ENCODE peak calls at places on chromosomes 12 and 14, in seven cellular contexts. One of them, this sample, is unnamed.

GRCh38 chr12:91180577-91180976 is 2.0 kb downstream of the DCN start:
- DNase-seq in Caco-2: no peak
- DNase-seq in psoas muscle: no peak
- DNase-seq in thoracic aorta: no peak
- DNase-seq in DND-41: no peak
- DNase-seq in right lobe of liver: no peak
- DNase-seq in IMR-90: peak; percentile 78
- DNase-seq in this sample: no peak

GRCh38 chr12:51028126-51028810 is 2.1 kb upstream of the SLC11A2 start:
- DNase-seq in DND-41: peak; percentile 33
- DNase-seq in thoracic aorta: no peak
- DNase-seq in Caco-2: peak; percentile 84
- DNase-seq in right lobe of liver: no peak
- DNase-seq in IMR-90: peak; percentile 33
- DNase-seq in psoas muscle: no peak
- DNase-seq in this sample: peak; percentile 28

GRCh38 chr14:51242545-51243490 is 2.8 kb downstream of the TMX1 start:
- DNase-seq in Caco-2: no peak
- DNase-seq in IMR-90: no peak
- DNase-seq in psoas muscle: no peak
- DNase-seq in right lobe of liver: no peak
- DNase-seq in DND-41: peak; percentile 46
- DNase-seq in thoracic aorta: no peak
- DNase-seq in this sample: no peak

GRCh38 chr14:64465856-64466554 is 706 bp downstream of the AKAP5 start:
- DNase-seq in thoracic aorta: no peak
- DNase-seq in right lobe of liver: no peak
- DNase-seq in DND-41: no peak
- DNase-seq in Caco-2: peak; percentile 60
- DNase-seq in IMR-90: peak; percentile 61
- DNase-seq in psoas muscle: no peak
- DNase-seq in this sample: peak; percentile 12

GRCh38 chr12:101995684-101996083 is 66.1 kb downstream of the WASHC3 start:
- DNase-seq in right lobe of liver: no peak
- DNase-seq in IMR-90: no peak
- DNase-seq in thoracic aorta: no peak
- DNase-seq in psoas muscle: no peak
- DNase-seq in Caco-2: no peak
- DNase-seq in DND-41: no peak
- DNase-seq in this sample: no peak

GRCh38 chr14:69284170-69284569 is 24.2 kb downstream of the GALNT16 start:
- DNase-seq in thoracic aorta: no peak
- DNase-seq in right lobe of liver: no peak
- DNase-seq in psoas muscle: no peak
- DNase-seq in DND-41: no peak
- DNase-seq in Caco-2: no peak
- DNase-seq in IMR-90: no peak
- DNase-seq in this sample: no peak

GRCh38 chr12:53825246-53826081 is 73.7 kb upstream of the CISTR start:
- DNase-seq in DND-41: no peak
- DNase-seq in Caco-2: peak; percentile 36
- DNase-seq in psoas muscle: no peak
- DNase-seq in right lobe of liver: peak; percentile 79
- DNase-seq in IMR-90: peak; percentile 22
- DNase-seq in thoracic aorta: no peak
- DNase-seq in this sample: no peak

GRCh38 chr12:32296541-32296940 is 102.8 kb upstream of the FGD4 start:
- DNase-seq in psoas muscle: no peak
- DNase-seq in right lobe of liver: no peak
- DNase-seq in thoracic aorta: no peak
- DNase-seq in Caco-2: no peak
- DNase-seq in DND-41: no peak
- DNase-seq in IMR-90: no peak
- DNase-seq in this sample: no peak

GRCh38 chr14:74302634-74303569 is at the start of gene ABCD4:
- DNase-seq in Caco-2: peak; percentile 96
- DNase-seq in IMR-90: peak; percentile 87
- DNase-seq in DND-41: peak; percentile 88
- DNase-seq in psoas muscle: peak; percentile 96
- DNase-seq in thoracic aorta: peak; percentile 83
- DNase-seq in right lobe of liver: peak; percentile 97
- DNase-seq in this sample: peak; percentile 73

GRCh38 chr14:67883717-67884116 is 64.1 kb downstream of the RAD51B start:
- DNase-seq in psoas muscle: no peak
- DNase-seq in thoracic aorta: no peak
- DNase-seq in IMR-90: peak; percentile 28
- DNase-seq in DND-41: no peak
- DNase-seq in right lobe of liver: no peak
- DNase-seq in Caco-2: no peak
- DNase-seq in this sample: peak; percentile 17

GRCh38 chr14:100687386-100687785 is 39.3 kb upstream of the DLK1 start:
- DNase-seq in DND-41: no peak
- DNase-seq in right lobe of liver: no peak
- DNase-seq in Caco-2: no peak
- DNase-seq in psoas muscle: no peak
- DNase-seq in IMR-90: no peak
- DNase-seq in thoracic aorta: no peak
- DNase-seq in this sample: no peak

GRCh38 chr12:93156091-93156490 is 221.6 kb upstream of the NUDT4 start:
- DNase-seq in psoas muscle: no peak
- DNase-seq in thoracic aorta: no peak
- DNase-seq in DND-41: no peak
- DNase-seq in right lobe of liver: peak; percentile 66
- DNase-seq in IMR-90: no peak
- DNase-seq in Caco-2: no peak
- DNase-seq in this sample: no peak

GRCh38 chr12:1216560-1216959 is 225.5 kb downstream of the ERC1 start:
- DNase-seq in right lobe of liver: no peak
- DNase-seq in Caco-2: no peak
- DNase-seq in psoas muscle: no peak
- DNase-seq in IMR-90: no peak
- DNase-seq in thoracic aorta: no peak
- DNase-seq in DND-41: no peak
- DNase-seq in this sample: no peak

GRCh38 chr14:24806061-24806678 is 172.2 kb upstream of the GZMB start:
- DNase-seq in DND-41: peak; percentile 51
- DNase-seq in Caco-2: peak; percentile 73
- DNase-seq in thoracic aorta: no peak
- DNase-seq in right lobe of liver: peak; percentile 81
- DNase-seq in IMR-90: peak; percentile 45
- DNase-seq in psoas muscle: peak; percentile 68
- DNase-seq in this sample: peak; percentile 38

GRCh38 chr14:88346048-88346639 is 23.1 kb upstream of the KCNK10 start:
- DNase-seq in thoracic aorta: no peak
- DNase-seq in IMR-90: no peak
- DNase-seq in DND-41: no peak
- DNase-seq in psoas muscle: no peak
- DNase-seq in right lobe of liver: no peak
- DNase-seq in Caco-2: no peak
- DNase-seq in this sample: no peak

GRCh38 chr14:37114039-37114438 is 58.4 kb downstream of the SLC25A21 start:
- DNase-seq in psoas muscle: no peak
- DNase-seq in thoracic aorta: no peak
- DNase-seq in right lobe of liver: no peak
- DNase-seq in IMR-90: no peak
- DNase-seq in Caco-2: no peak
- DNase-seq in DND-41: no peak
- DNase-seq in this sample: no peak

GRCh38 chr12:15709524-15709923 is 79.7 kb downstream of the EPS8 start:
- DNase-seq in IMR-90: no peak
- DNase-seq in Caco-2: no peak
- DNase-seq in DND-41: no peak
- DNase-seq in thoracic aorta: no peak
- DNase-seq in right lobe of liver: no peak
- DNase-seq in psoas muscle: no peak
- DNase-seq in this sample: no peak

GRCh38 chr12:31835276-31835882 is 106.6 kb upstream of the AMN1 start:
- DNase-seq in DND-41: no peak
- DNase-seq in Caco-2: no peak
- DNase-seq in right lobe of liver: no peak
- DNase-seq in psoas muscle: no peak
- DNase-seq in IMR-90: no peak
- DNase-seq in thoracic aorta: no peak
- DNase-seq in this sample: no peak

GRCh38 chr12:58204086-58204485 is 262.7 kb downstream of the ATP23 start:
- DNase-seq in IMR-90: peak; percentile 4
- DNase-seq in psoas muscle: no peak
- DNase-seq in right lobe of liver: no peak
- DNase-seq in thoracic aorta: no peak
- DNase-seq in Caco-2: no peak
- DNase-seq in DND-41: no peak
- DNase-seq in this sample: no peak

GRCh38 chr12:49294086-49294803 is 702 bp upstream of the PRPH start:
- DNase-seq in DND-41: no peak
- DNase-seq in Caco-2: no peak
- DNase-seq in thoracic aorta: no peak
- DNase-seq in psoas muscle: no peak
- DNase-seq in right lobe of liver: no peak
- DNase-seq in IMR-90: no peak
- DNase-seq in this sample: no peak

GRCh38 chr12:75650989-75651695 is 139.7 kb upstream of the KRR1 start:
- DNase-seq in psoas muscle: no peak
- DNase-seq in IMR-90: no peak
- DNase-seq in thoracic aorta: no peak
- DNase-seq in DND-41: no peak
- DNase-seq in Caco-2: no peak
- DNase-seq in right lobe of liver: no peak
- DNase-seq in this sample: no peak

GRCh38 chr14:73234029-73234428 is 3.3 kb upstream of the PAPLN start:
- DNase-seq in IMR-90: no peak
- DNase-seq in DND-41: no peak
- DNase-seq in psoas muscle: no peak
- DNase-seq in right lobe of liver: no peak
- DNase-seq in thoracic aorta: no peak
- DNase-seq in Caco-2: no peak
- DNase-seq in this sample: no peak
- H3K4me3 ChIP-seq in IMR-90: no peak overlapping the region
- H3K4me3 ChIP-seq in DND-41: no peak overlapping the region
- H3K4me3 ChIP-seq in psoas muscle: no peak overlapping the region
- H3K4me3 ChIP-seq in right lobe of liver: no peak overlapping the region
- H3K4me3 ChIP-seq in thoracic aorta: no peak overlapping the region
- H3K4me3 ChIP-seq in Caco-2: no peak overlapping the region
- H3K4me3 ChIP-seq in this sample: no peak overlapping the region

GRCh38 chr12:62722971-62723680 is 211.8 kb downstream of the PPM1H start:
- DNase-seq in thoracic aorta: no peak
- DNase-seq in Caco-2: no peak
- DNase-seq in DND-41: no peak
- DNase-seq in right lobe of liver: no peak
- DNase-seq in IMR-90: peak; percentile 60
- DNase-seq in psoas muscle: no peak
- DNase-seq in this sample: no peak
- H3K4me1 ChIP-seq in thoracic aorta: peaks cover 34% of the 10 kb centered on the region
- H3K4me1 ChIP-seq in Caco-2: peaks cover 70% of the 10 kb centered on the region
- H3K4me1 ChIP-seq in DND-41: no peaks in the 10 kb centered on the region
- H3K4me1 ChIP-seq in right lobe of liver: no peaks in the 10 kb centered on the region
- H3K4me1 ChIP-seq in IMR-90: peaks cover 23% of the 10 kb centered on the region
- H3K4me1 ChIP-seq in psoas muscle: no peaks in the 10 kb centered on the region
- H3K4me1 ChIP-seq in this sample: no peaks in the 10 kb centered on the region

GRCh38 chr14:103207404-103208072 is 84.3 kb downstream of the TNFAIP2 start:
- DNase-seq in Caco-2: no peak
- DNase-seq in IMR-90: no peak
- DNase-seq in thoracic aorta: no peak
- DNase-seq in psoas muscle: peak; percentile 76
- DNase-seq in right lobe of liver: peak; percentile 77
- DNase-seq in DND-41: no peak
- DNase-seq in this sample: no peak

GRCh38 chr14:103206023-103206481 is 82.8 kb downstream of the TNFAIP2 start:
- DNase-seq in thoracic aorta: no peak
- DNase-seq in Caco-2: no peak
- DNase-seq in DND-41: no peak
- DNase-seq in right lobe of liver: no peak
- DNase-seq in IMR-90: no peak
- DNase-seq in psoas muscle: no peak
- DNase-seq in this sample: no peak

GRCh38 chr14:103204852-103205540 is 81.7 kb downstream of the TNFAIP2 start:
- DNase-seq in psoas muscle: no peak
- DNase-seq in IMR-90: peak; percentile 28
- DNase-seq in thoracic aorta: no peak
- DNase-seq in Caco-2: no peak
- DNase-seq in right lobe of liver: no peak
- DNase-seq in DND-41: no peak
- DNase-seq in this sample: no peak

GRCh38 chr14:103205541-103205906 is 82.3 kb downstream of the TNFAIP2 start:
- DNase-seq in Caco-2: no peak
- DNase-seq in psoas muscle: no peak
- DNase-seq in thoracic aorta: no peak
- DNase-seq in right lobe of liver: no peak
- DNase-seq in DND-41: no peak
- DNase-seq in IMR-90: no peak
- DNase-seq in this sample: no peak

DNA sequence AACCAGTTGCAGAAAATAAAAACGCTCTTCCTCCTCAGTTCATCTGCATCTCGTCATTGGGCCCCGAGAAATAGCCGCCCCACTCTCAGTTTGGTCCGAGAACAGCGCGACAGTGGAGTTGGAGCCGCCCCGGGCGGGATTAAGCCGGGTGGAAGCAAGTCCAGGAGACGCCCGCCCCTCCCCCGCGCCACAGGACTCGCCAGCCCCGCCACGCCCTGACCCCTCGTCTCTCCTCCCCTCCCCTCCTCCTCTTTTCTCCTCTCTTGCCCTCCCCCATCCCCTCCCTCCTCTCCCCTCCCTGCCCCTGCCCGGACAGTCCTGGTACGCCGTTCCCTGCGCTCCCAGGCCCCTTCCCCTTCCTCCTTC is 83.8 kb downstream of the TNFAIP2 start:
- DNase-seq in IMR-90: no peak
- DNase-seq in DND-41: no peak
- DNase-seq in right lobe of liver: peak; percentile 96
- DNase-seq in Caco-2: no peak
- DNase-seq in psoas muscle: peak; percentile 94
- DNase-seq in thoracic aorta: peak; percentile 26
- DNase-seq in this sample: no peak
- H3K4me3 ChIP-seq in IMR-90: peak overlapping the region; percentile 27
- H3K4me3 ChIP-seq in DND-41: no peak overlapping the region
- H3K4me3 ChIP-seq in right lobe of liver: peak overlapping the region; percentile 69
- H3K4me3 ChIP-seq in Caco-2: no peak overlapping the region
- H3K4me3 ChIP-seq in psoas muscle: peak overlapping the region; percentile 69
- H3K4me3 ChIP-seq in thoracic aorta: peak overlapping the region; percentile 77
- H3K4me3 ChIP-seq in this sample: no peak overlapping the region

GRCh38 chr14:103522028-103522581 is 525 bp downstream of the CKB start:
- DNase-seq in right lobe of liver: no peak
- DNase-seq in psoas muscle: peak; percentile 60
- DNase-seq in IMR-90: no peak
- DNase-seq in DND-41: no peak
- DNase-seq in thoracic aorta: no peak
- DNase-seq in Caco-2: no peak
- DNase-seq in this sample: no peak

GRCh38 chr14:103523583-103523969 is 946 bp upstream of the CKB start:
- DNase-seq in DND-41: no peak
- DNase-seq in Caco-2: no peak
- DNase-seq in psoas muscle: no peak
- DNase-seq in IMR-90: no peak
- DNase-seq in right lobe of liver: no peak
- DNase-seq in thoracic aorta: no peak
- DNase-seq in this sample: no peak

GRCh38 chr14:103526247-103526913 is 2.6 kb upstream of the TRMT61A start:
- DNase-seq in psoas muscle: no peak
- DNase-seq in IMR-90: no peak
- DNase-seq in thoracic aorta: no peak
- DNase-seq in DND-41: no peak
- DNase-seq in Caco-2: no peak
- DNase-seq in right lobe of liver: no peak
- DNase-seq in this sample: no peak

GRCh38 chr14:103522649-103523582 is at the start of gene CKB:
- DNase-seq in DND-41: no peak
- DNase-seq in Caco-2: peak; percentile 69
- DNase-seq in right lobe of liver: no peak
- DNase-seq in IMR-90: peak; percentile 45
- DNase-seq in thoracic aorta: no peak
- DNase-seq in psoas muscle: peak; percentile 84
- DNase-seq in this sample: no peak

GRCh38 chr14:103524002-103524785 is 1.6 kb upstream of the CKB start:
- DNase-seq in psoas muscle: no peak
- DNase-seq in Caco-2: no peak
- DNase-seq in DND-41: no peak
- DNase-seq in right lobe of liver: no peak
- DNase-seq in thoracic aorta: no peak
- DNase-seq in IMR-90: no peak
- DNase-seq in this sample: no peak
- H3K4me1 ChIP-seq in psoas muscle: peaks cover 19% of the 10 kb centered on the region
- H3K4me1 ChIP-seq in Caco-2: peaks cover 62% of the 10 kb centered on the region
- H3K4me1 ChIP-seq in DND-41: peaks cover 20% of the 10 kb centered on the region
- H3K4me1 ChIP-seq in right lobe of liver: no peaks in the 10 kb centered on the region
- H3K4me1 ChIP-seq in thoracic aorta: peaks cover 45% of the 10 kb centered on the region
- H3K4me1 ChIP-seq in IMR-90: peaks cover 14% of the 10 kb centered on the region
- H3K4me1 ChIP-seq in this sample: peaks cover 34% of the 10 kb centered on the region